ENCODE peak calls at places on chromosomes 11 and 22, in four cellular contexts. U is effector memory CD4-positive, alpha-beta T cell; E is MM.1S; O is stimulated activated CD4-positive, alpha-beta T cell treated with anti-CD3 and anti-CD28 coated beads, Interleukin-4, amount 100 ng/mL, for 24 hours. S is an unnamed sample.

GRCh38 chr11:66951135-66951534 is 7.0 kb downstream of the PC start:
- DNase-seq in U (no peak), E (no peak), O (no peak), S (no peak)

GRCh38 chr22:41856484-41856883 is 23.6 kb downstream of the SREBF2 start:
- DNase-seq in U (no peak), E (no peak), O (no peak), S (no peak)

GRCh38 chr11:23013509-23013908 is 153.2 kb upstream of the CCDC179 start:
- DNase-seq in U (no peak), E (no peak), O (no peak), S (no peak)

GRCh38 chr11:111098091-111098490 is 147.4 kb upstream of the POU2AF2 start:
- DNase-seq in U (no peak), E (peak; percentile 89), O (no peak), S (no peak)

GRCh38 chr11:107250017-107250416 is 207.6 kb downstream of the CWF19L2 start:
- DNase-seq in U (no peak), E (no peak), O (no peak), S (no peak)

GRCh38 chr22:41833369-41834004 is 582 bp downstream of the SREBF2 start:
- DNase-seq in U (peak; percentile 43), E (peak; percentile 50), O (peak; percentile 49), S (peak; percentile 60)

GRCh38 chr22:35209203-35209602 is 48.1 kb upstream of the HMGXB4 start:
- DNase-seq in U (no peak), E (no peak), O (no peak), S (no peak)

GRCh38 chr11:132131051-132131450 is 760.6 kb downstream of the NTM start:
- DNase-seq in U (no peak), E (no peak), O (no peak), S (no peak)

GRCh38 chr11:78192223-78192719 is 3.6 kb downstream of the USP35 start:
- DNase-seq in U (no peak), E (no peak), O (no peak), S (no peak)

GRCh38 chr22:24068377-24068680 is 57.2 kb downstream of the CABIN1 start:
- DNase-seq in U (no peak), E (no peak), O (no peak), S (no peak)

GRCh38 chr11:10669258-10670033 is 24.1 kb downstream of the IRAG1 start:
- DNase-seq in U (no peak), E (peak; percentile 33), O (no peak), S (no peak)

GRCh38 chr22:40791241-40791640 is 27.9 kb downstream of the SLC25A17 start:
- DNase-seq in U (no peak), E (no peak), O (no peak), S (no peak)

GRCh38 chr11:96817488-96817887 is 427.7 kb downstream of the JRKL start:
- DNase-seq in U (no peak), E (no peak), O (no peak), S (no peak)

GRCh38 chr11:69468236-69468635 is 13.2 kb upstream of the LINC01488 start:
- DNase-seq in U (no peak), E (no peak), O (no peak), S (no peak)

GRCh38 chr11:413120-414081 is 1.4 kb downstream of the SIGIRR start:
- DNase-seq in U (no peak), E (no peak), O (no peak), S (no peak)

GRCh38 chr11:56932572-56933235 is 56.0 kb upstream of the OR5AK2 start:
- DNase-seq in U (no peak), E (no peak), O (no peak), S (no peak)

GRCh38 chr11:28690746-28691145 is 582.6 kb downstream of the METTL15 start:
- DNase-seq in U (no peak), E (no peak), O (no peak), S (no peak)

GRCh38 chr11:73167555-73167954 is 25.4 kb upstream of the FCHSD2 start:
- DNase-seq in U (no peak), E (no peak), O (no peak), S (no peak)

GRCh38 chr11:60528465-60528864 is 13.3 kb downstream of the MS4A13 start:
- DNase-seq in U (no peak), E (no peak), O (no peak), S (no peak)

GRCh38 chr22:48425091-48425506 is 1402.6 kb downstream of the BRD1 start:
- DNase-seq in U (no peak), E (no peak), O (no peak), S (no peak)

GRCh38 chr22:45334528-45334927 is 24.8 kb downstream of the FAM118A start:
- DNase-seq in U (no peak), E (no peak), O (no peak), S (no peak)

GRCh38 chr11:69881467-69882269 is 62.5 kb upstream of the FGF3 start:
- DNase-seq in U (no peak), E (no peak), O (no peak), S (no peak)

GRCh38 chr11:124070906-124071621 is 29.9 kb upstream of the OR10G7 start:
- DNase-seq in U (peak; percentile 41), E (peak; percentile 62), O (peak; percentile 71), S (peak; percentile 47)

GRCh38 chr11:78205691-78206090 is 17.0 kb downstream of the USP35 start:
- DNase-seq in U (no peak), E (no peak), O (no peak), S (no peak)

GRCh38 chr11:118870396-118871343 is 13.0 kb upstream of the CXCR5 start:
- DNase-seq in U (no peak), E (peak; percentile 83), O (no peak), S (no peak)

S was measured in stimulated activated naive CD4-positive, alpha-beta T cell treated with Interleukin-2 at 50 U/mL for 16 hours.